ENCODE peak calls at places on chromosomes 7 and 10, in nine cellular contexts. One of them, this sample, is unnamed. For H3K27me3 and H3K4me1, the result is how much of the 10 kb centered on the place peaks cover.

GRCh38 chr7:38451840-38452239 is 178.4 kb upstream of the TARP start:
- DNase-seq in tibial nerve: no peak
- DNase-seq in transverse colon: no peak
- DNase-seq in GM12878: no peak
- DNase-seq in SK-N-SH: peak
- DNase-seq in HepG2: peak
- DNase-seq in ovary: no peak
- DNase-seq in suprapubic skin: no peak
- DNase-seq in sigmoid colon: no peak
- DNase-seq in this sample: no peak

GRCh38 chr10:4847580-4848020 is 21.6 kb downstream of the AKR1E2 start:
- DNase-seq in tibial nerve: no peak
- DNase-seq in transverse colon: no peak
- DNase-seq in GM12878: no peak
- DNase-seq in SK-N-SH: no peak
- DNase-seq in HepG2: no peak
- DNase-seq in ovary: no peak
- DNase-seq in suprapubic skin: no peak
- DNase-seq in sigmoid colon: no peak
- DNase-seq in this sample: no peak

GRCh38 chr10:117166420-117167345 is 28.6 kb upstream of the VAX1 start:
- DNase-seq in tibial nerve: no peak
- DNase-seq in transverse colon: no peak
- DNase-seq in GM12878: no peak
- DNase-seq in SK-N-SH: no peak
- DNase-seq in HepG2: no peak
- DNase-seq in ovary: no peak
- DNase-seq in suprapubic skin: no peak
- DNase-seq in sigmoid colon: no peak
- DNase-seq in this sample: no peak

GRCh38 chr10:17213646-17214349 is 12.3 kb upstream of the TRDMT1 start:
- DNase-seq in tibial nerve: no peak
- DNase-seq in transverse colon: no peak
- DNase-seq in GM12878: no peak
- DNase-seq in SK-N-SH: no peak
- DNase-seq in HepG2: no peak
- DNase-seq in ovary: no peak
- DNase-seq in suprapubic skin: no peak
- DNase-seq in sigmoid colon: no peak
- DNase-seq in this sample: no peak

GRCh38 chr7:95840953-95841950 is 68.9 kb downstream of the DYNC1I1 start:
- DNase-seq in tibial nerve: no peak
- DNase-seq in transverse colon: no peak
- DNase-seq in GM12878: no peak
- DNase-seq in SK-N-SH: peak
- DNase-seq in HepG2: peak
- DNase-seq in ovary: no peak
- DNase-seq in suprapubic skin: no peak
- DNase-seq in sigmoid colon: no peak
- DNase-seq in this sample: no peak

GRCh38 chr10:76303682-76304316 is 872.4 kb downstream of the LRMDA start:
- DNase-seq in tibial nerve: peak
- DNase-seq in transverse colon: peak
- DNase-seq in GM12878: no peak
- DNase-seq in SK-N-SH: peak
- DNase-seq in HepG2: peak
- DNase-seq in ovary: peak
- DNase-seq in suprapubic skin: peak
- DNase-seq in sigmoid colon: peak
- DNase-seq in this sample: peak

GRCh38 chr7:68929712-68930395 is 668.4 kb upstream of the AUTS2 start:
- DNase-seq in tibial nerve: no peak
- DNase-seq in transverse colon: no peak
- DNase-seq in GM12878: no peak
- DNase-seq in SK-N-SH: no peak
- DNase-seq in HepG2: no peak
- DNase-seq in ovary: no peak
- DNase-seq in suprapubic skin: no peak
- DNase-seq in sigmoid colon: no peak
- DNase-seq in this sample: no peak

GRCh38 chr10:28903063-28903462 is 225.7 kb downstream of the BAMBI start:
- DNase-seq in tibial nerve: no peak
- DNase-seq in transverse colon: no peak
- DNase-seq in GM12878: no peak
- DNase-seq in SK-N-SH: no peak
- DNase-seq in HepG2: no peak
- DNase-seq in ovary: no peak
- DNase-seq in suprapubic skin: no peak
- DNase-seq in sigmoid colon: no peak
- DNase-seq in this sample: no peak

GRCh38 chr7:83852136-83852535 is 203.2 kb upstream of the SEMA3E start:
- DNase-seq in tibial nerve: no peak
- DNase-seq in transverse colon: no peak
- DNase-seq in GM12878: no peak
- DNase-seq in SK-N-SH: no peak
- DNase-seq in HepG2: no peak
- DNase-seq in ovary: no peak
- DNase-seq in suprapubic skin: no peak
- DNase-seq in sigmoid colon: no peak
- DNase-seq in this sample: no peak

GRCh38 chr7:117217636-117218035 is 105.2 kb downstream of the WNT2 start:
- DNase-seq in tibial nerve: no peak
- DNase-seq in transverse colon: no peak
- DNase-seq in GM12878: no peak
- DNase-seq in SK-N-SH: no peak
- DNase-seq in HepG2: no peak
- DNase-seq in ovary: no peak
- DNase-seq in suprapubic skin: no peak
- DNase-seq in sigmoid colon: no peak
- DNase-seq in this sample: no peak

GRCh38 chr10:4086041-4086886 is 301.3 kb upstream of the KLF6 start:
- DNase-seq in tibial nerve: no peak
- DNase-seq in transverse colon: no peak
- DNase-seq in GM12878: no peak
- DNase-seq in SK-N-SH: no peak
- DNase-seq in HepG2: no peak
- DNase-seq in ovary: no peak
- DNase-seq in suprapubic skin: no peak
- DNase-seq in sigmoid colon: no peak
- DNase-seq in this sample: no peak

GRCh38 chr10:118594392-118595063 is 920 bp downstream of the PRLHR start:
- DNase-seq in tibial nerve: no peak
- DNase-seq in transverse colon: no peak
- DNase-seq in GM12878: no peak
- DNase-seq in SK-N-SH: peak
- DNase-seq in HepG2: no peak
- DNase-seq in ovary: peak
- DNase-seq in suprapubic skin: no peak
- DNase-seq in sigmoid colon: no peak
- DNase-seq in this sample: no peak

GRCh38 chr7:149005427-149006344 is 22.6 kb downstream of the PDIA4 start:
- DNase-seq in tibial nerve: peak
- DNase-seq in transverse colon: peak
- DNase-seq in GM12878: no peak
- DNase-seq in SK-N-SH: peak
- DNase-seq in HepG2: peak
- DNase-seq in ovary: peak
- DNase-seq in suprapubic skin: peak
- DNase-seq in sigmoid colon: peak
- DNase-seq in this sample: peak

GRCh38 chr10:14089556-14090297 is 241.0 kb downstream of the FRMD4A start:
- DNase-seq in tibial nerve: no peak
- DNase-seq in transverse colon: no peak
- DNase-seq in GM12878: no peak
- DNase-seq in SK-N-SH: no peak
- DNase-seq in HepG2: no peak
- DNase-seq in ovary: no peak
- DNase-seq in suprapubic skin: no peak
- DNase-seq in sigmoid colon: no peak
- DNase-seq in this sample: no peak

GRCh38 chr7:111736475-111736874 is 174.2 kb upstream of the IMMP2L start:
- DNase-seq in tibial nerve: no peak
- DNase-seq in transverse colon: no peak
- DNase-seq in GM12878: no peak
- DNase-seq in SK-N-SH: no peak
- DNase-seq in HepG2: no peak
- DNase-seq in ovary: no peak
- DNase-seq in suprapubic skin: no peak
- DNase-seq in sigmoid colon: no peak
- DNase-seq in this sample: no peak

GRCh38 chr7:98575878-98576277 is 41.2 kb upstream of the NPTX2 start:
- DNase-seq in tibial nerve: no peak
- DNase-seq in transverse colon: no peak
- DNase-seq in GM12878: no peak
- DNase-seq in SK-N-SH: no peak
- DNase-seq in HepG2: no peak
- DNase-seq in ovary: no peak
- DNase-seq in suprapubic skin: no peak
- DNase-seq in sigmoid colon: no peak
- DNase-seq in this sample: no peak

GRCh38 chr7:151075662-151075971 is 5.0 kb downstream of the FASTK start:
- DNase-seq in tibial nerve: no peak
- DNase-seq in transverse colon: no peak
- DNase-seq in GM12878: no peak
- DNase-seq in SK-N-SH: no peak
- DNase-seq in HepG2: no peak
- DNase-seq in ovary: no peak
- DNase-seq in suprapubic skin: no peak
- DNase-seq in sigmoid colon: no peak
- DNase-seq in this sample: no peak
- TF ChIP-seq EP300 in tibial nerve: no peak
- TF ChIP-seq EP300 in transverse colon: no peak
- TF ChIP-seq EP300 in GM12878: no peak
- TF ChIP-seq EP300 in SK-N-SH: no peak
- TF ChIP-seq EP300 in HepG2: no peak
- TF ChIP-seq EP300 in ovary: no peak
- TF ChIP-seq EP300 in suprapubic skin: no peak
- TF ChIP-seq EP300 in sigmoid colon: no peak
- TF ChIP-seq EP300 in this sample: no peak

GRCh38 chr10:89209718-89210117 is 2.6 kb upstream of the CH25H start:
- DNase-seq in tibial nerve: no peak
- DNase-seq in transverse colon: no peak
- DNase-seq in GM12878: no peak
- DNase-seq in SK-N-SH: no peak
- DNase-seq in HepG2: no peak
- DNase-seq in ovary: no peak
- DNase-seq in suprapubic skin: no peak
- DNase-seq in sigmoid colon: no peak
- DNase-seq in this sample: no peak

GRCh38 chr10:89213191-89213808 is 6.2 kb upstream of the CH25H start:
- DNase-seq in tibial nerve: no peak
- DNase-seq in transverse colon: no peak
- DNase-seq in GM12878: no peak
- DNase-seq in SK-N-SH: peak
- DNase-seq in HepG2: peak
- DNase-seq in ovary: no peak
- DNase-seq in suprapubic skin: no peak
- DNase-seq in sigmoid colon: no peak
- DNase-seq in this sample: no peak

GRCh38 chr10:89207801-89208551 is 859 bp upstream of the CH25H start:
- DNase-seq in tibial nerve: no peak
- DNase-seq in transverse colon: peak
- DNase-seq in GM12878: no peak
- DNase-seq in SK-N-SH: peak
- DNase-seq in HepG2: no peak
- DNase-seq in ovary: peak
- DNase-seq in suprapubic skin: peak
- DNase-seq in sigmoid colon: peak
- DNase-seq in this sample: no peak

GRCh38 chr10:89207181-89207800 is at the start of gene CH25H:
- DNase-seq in tibial nerve: peak
- DNase-seq in transverse colon: peak
- DNase-seq in GM12878: no peak
- DNase-seq in SK-N-SH: peak
- DNase-seq in HepG2: no peak
- DNase-seq in ovary: peak
- DNase-seq in suprapubic skin: peak
- DNase-seq in sigmoid colon: peak
- DNase-seq in this sample: peak

GRCh38 chr10:89210794-89211425 is 3.8 kb upstream of the CH25H start:
- DNase-seq in tibial nerve: no peak
- DNase-seq in transverse colon: no peak
- DNase-seq in GM12878: no peak
- DNase-seq in SK-N-SH: no peak
- DNase-seq in HepG2: no peak
- DNase-seq in ovary: no peak
- DNase-seq in suprapubic skin: no peak
- DNase-seq in sigmoid colon: no peak
- DNase-seq in this sample: no peak
- H3K27me3 ChIP-seq in tibial nerve: under half
- H3K27me3 ChIP-seq in transverse colon: half or more
- H3K27me3 ChIP-seq in GM12878: under half
- H3K27me3 ChIP-seq in SK-N-SH: under half
- H3K27me3 ChIP-seq in HepG2: under half
- H3K27me3 ChIP-seq in ovary: under half
- H3K27me3 ChIP-seq in suprapubic skin: under half
- H3K27me3 ChIP-seq in sigmoid colon: under half
- H3K27me3 ChIP-seq in this sample: under half

DNA sequence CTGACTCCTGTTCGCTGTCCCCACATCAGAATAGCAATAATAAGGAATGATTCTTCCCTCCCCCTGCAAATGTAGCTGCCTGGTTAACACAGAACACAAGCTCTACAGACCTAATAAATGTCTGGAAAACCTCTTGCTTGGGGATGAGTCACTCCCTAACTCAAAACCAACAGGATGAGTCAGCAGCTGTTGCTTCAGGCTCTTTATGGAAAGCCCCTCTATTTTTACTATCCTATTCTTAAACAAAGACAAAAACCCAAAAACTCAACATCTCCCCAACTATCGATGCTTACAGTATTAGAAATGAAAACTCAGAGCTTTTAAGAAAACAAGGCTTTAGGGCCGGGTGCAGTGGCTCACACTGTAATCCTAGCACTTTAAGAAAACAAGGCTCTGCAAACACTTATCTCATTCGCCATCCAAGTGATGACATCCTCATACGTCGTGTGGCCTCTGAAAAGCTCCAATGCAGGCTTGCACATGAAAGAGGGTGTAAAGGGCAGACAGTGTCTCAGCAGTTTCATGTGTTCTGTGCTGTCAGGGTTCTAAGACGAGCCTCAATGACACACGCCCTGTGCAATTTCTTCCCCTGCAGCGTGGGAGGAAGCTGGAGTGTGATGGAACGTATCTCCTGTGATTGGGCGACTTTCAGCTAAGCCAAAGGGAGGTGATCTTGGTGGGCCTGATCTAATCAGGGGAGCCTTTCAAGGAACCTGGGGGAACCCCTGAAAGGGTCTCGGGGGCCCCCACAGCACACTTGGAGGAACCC is 70.1 kb downstream of the AMZ1 start:
- DNase-seq in tibial nerve: no peak
- DNase-seq in transverse colon: peak
- DNase-seq in GM12878: peak
- DNase-seq in SK-N-SH: peak
- DNase-seq in HepG2: peak
- DNase-seq in ovary: peak
- DNase-seq in suprapubic skin: no peak
- DNase-seq in sigmoid colon: peak
- DNase-seq in this sample: no peak
- H3K4me1 ChIP-seq in tibial nerve: half or more
- H3K4me1 ChIP-seq in transverse colon: under half
- H3K4me1 ChIP-seq in GM12878: under half
- H3K4me1 ChIP-seq in SK-N-SH: half or more
- H3K4me1 ChIP-seq in HepG2: under half
- H3K4me1 ChIP-seq in ovary: under half
- H3K4me1 ChIP-seq in suprapubic skin: half or more
- H3K4me1 ChIP-seq in sigmoid colon: half or more
- H3K4me1 ChIP-seq in this sample: half or more

GRCh38 chr7:114921636-114922150 is at the start of gene MDFIC:
- DNase-seq in tibial nerve: no peak
- DNase-seq in transverse colon: peak
- DNase-seq in GM12878: no peak
- DNase-seq in SK-N-SH: peak
- DNase-seq in HepG2: no peak
- DNase-seq in ovary: no peak
- DNase-seq in suprapubic skin: no peak
- DNase-seq in sigmoid colon: no peak
- DNase-seq in this sample: no peak
- TF ChIP-seq EP300 in tibial nerve: no peak
- TF ChIP-seq EP300 in transverse colon: no peak
- TF ChIP-seq EP300 in GM12878: no peak
- TF ChIP-seq EP300 in SK-N-SH: no peak
- TF ChIP-seq EP300 in HepG2: no peak
- TF ChIP-seq EP300 in ovary: no peak
- TF ChIP-seq EP300 in suprapubic skin: no peak
- TF ChIP-seq EP300 in sigmoid colon: no peak
- TF ChIP-seq EP300 in this sample: no peak

This sample was measured in stomach.